ENCODE peak calls at places on chromosome 15, in four cellular contexts. C is PC-3; W is naive thymus-derived CD8-positive, alpha-beta T cell; D is small intestine. S is an unnamed sample.

GRCh38 chr15:41851167-41851523 is 12.5 kb downstream of the PLA2G4B start:
- DNase-seq in W (no peak), D (no peak), C (no peak), S (no peak)

GRCh38 chr15:33722005-33722672 is 246.2 kb upstream of the CHRM5 start:
- DNase-seq in C (peak; percentile 63), D (no peak), W (no peak), S (no peak)

GRCh38 chr15:66951976-66952375 is 113.4 kb upstream of the SMAD3 start:
- DNase-seq in C (no peak), W (no peak), D (no peak), S (no peak)

GRCh38 chr15:49731187-49731828 is 110.5 kb downstream of the DTWD1 start:
- DNase-seq in D (no peak), C (no peak), W (no peak), S (no peak)

GRCh38 chr15:71191296-71191695 is 76.0 kb downstream of the THSD4 start:
- DNase-seq in D (no peak), W (no peak), C (no peak), S (no peak)

GRCh38 chr15:86863226-86863915 is 783.7 kb downstream of the AGBL1 start:
- DNase-seq in W (no peak), C (peak; percentile 64), D (no peak), S (peak; percentile 15)

GRCh38 chr15:62648954-62649353 is 393.6 kb upstream of the TPM1 start:
- DNase-seq in W (no peak), C (peak; percentile 59), D (peak; percentile 45), S (peak; percentile 35)

GRCh38 chr15:79265167-79265566 is 17.4 kb upstream of the ANKRD34C start:
- DNase-seq in C (peak; percentile 22), W (no peak), D (no peak), S (no peak)

GRCh38 chr15:101445562-101446526 is 43.7 kb downstream of the PCSK6 start:
- DNase-seq in D (no peak), W (no peak), C (peak; percentile 84), S (peak; percentile 59)

S was measured in hepatocyte.